ENCODE peak calls at places on chromosomes 6 and 20, in nine cellular contexts. W is BE2C, A is GM10248, S is tibial artery, X is NB4, Y is AG04450, R is left lung, U is adrenal gland, B is H1. T is an unnamed sample.
A peak's percentile ranks its signal among the peaks of the same experiment; 100 is the strongest.

GRCh38 chr6:28695671-28696537 is 170.2 kb downstream of the GPX5 start:
- DNase-seq in U (no peak), B (no peak), A (no peak), Y (no peak), R (no peak), S (no peak), X (no peak), W (peak; percentile 29), T (no peak)

GRCh38 chr6:53530346-53530745 is 14.6 kb downstream of the GCLC start:
- DNase-seq in U (peak; percentile 42), Y (no peak), B (no peak), W (no peak), X (no peak), A (no peak), S (no peak), R (no peak), T (no peak)

GRCh38 chr6:144922120-144922722 is 637.1 kb downstream of the UTRN start:
- DNase-seq in Y (no peak), X (no peak), W (peak; percentile 24), S (no peak), U (no peak), A (no peak), R (no peak), B (no peak), T (peak; percentile 4)

GRCh38 chr6:51854876-51855275 is 232.5 kb downstream of the PKHD1 start:
- DNase-seq in R (peak; percentile 41), W (no peak), U (no peak), X (no peak), Y (no peak), S (no peak), A (no peak), B (peak; percentile 48), T (no peak)

GRCh38 chr6:139323511-139324445 is 32.0 kb upstream of the TXLNB start:
- DNase-seq in X (peak; percentile 97), W (peak; percentile 30), U (peak; percentile 76), R (no peak), S (peak; percentile 66), B (peak; percentile 56), Y (peak; percentile 30), A (peak; percentile 31), T (peak; percentile 84)

GRCh38 chr20:35093245-35093884 is 758 bp upstream of the TRPC4AP start:
- DNase-seq in U (no peak), X (peak; percentile 89), B (no peak), S (no peak), A (no peak), R (no peak), Y (no peak), W (no peak), T (peak; percentile 59)

GRCh38 chr6:109373762-109374161 is 8.5 kb downstream of the CD164 start:
- DNase-seq in U (no peak), W (no peak), B (no peak), X (no peak), Y (no peak), S (no peak), R (no peak), A (peak; percentile 36), T (no peak)

GRCh38 chr6:142300758-142301251 is 1.0 kb upstream of the ADGRG6 start:
- DNase-seq in W (no peak), X (no peak), U (no peak), A (no peak), B (no peak), Y (no peak), S (no peak), R (peak; percentile 30), T (peak; percentile 94)

GRCh38 chr20:18176318-18176785 is 38.7 kb downstream of the KAT14 start:
- DNase-seq in Y (no peak), X (peak; percentile 49), B (peak; percentile 51), A (no peak), U (no peak), S (no peak), W (no peak), R (no peak), T (no peak)

GRCh38 chr20:32626859-32627636 is 41.9 kb upstream of the NOL4L start:
- DNase-seq in B (no peak), R (no peak), X (peak; percentile 64), Y (no peak), A (no peak), W (peak; percentile 62), S (no peak), U (no peak), T (no peak)

GRCh38 chr6:85452441-85452881 is 2.6 kb downstream of the NT5E start:
- DNase-seq in W (no peak), A (no peak), U (no peak), R (no peak), B (no peak), S (no peak), Y (peak; percentile 77), X (no peak), T (no peak)

GRCh38 chr20:20010639-20011500 is 6.3 kb upstream of the NAA20 start:
- DNase-seq in Y (peak; percentile 56), B (no peak), W (no peak), S (no peak), U (no peak), A (no peak), R (no peak), X (no peak), T (peak; percentile 77)

GRCh38 chr6:167567142-167568033 is 242.5 kb downstream of the TTLL2 start:
- DNase-seq in A (no peak), B (no peak), R (peak; percentile 51), U (peak; percentile 15), S (no peak), X (no peak), W (no peak), Y (no peak), T (peak; percentile 4)

GRCh38 chr6:42099340-42100028 is 42.9 kb downstream of the C6orf132 start:
- DNase-seq in B (no peak), R (peak; percentile 82), S (no peak), W (no peak), X (no peak), Y (no peak), U (peak; percentile 83), A (no peak), T (peak; percentile 78)

DNA sequence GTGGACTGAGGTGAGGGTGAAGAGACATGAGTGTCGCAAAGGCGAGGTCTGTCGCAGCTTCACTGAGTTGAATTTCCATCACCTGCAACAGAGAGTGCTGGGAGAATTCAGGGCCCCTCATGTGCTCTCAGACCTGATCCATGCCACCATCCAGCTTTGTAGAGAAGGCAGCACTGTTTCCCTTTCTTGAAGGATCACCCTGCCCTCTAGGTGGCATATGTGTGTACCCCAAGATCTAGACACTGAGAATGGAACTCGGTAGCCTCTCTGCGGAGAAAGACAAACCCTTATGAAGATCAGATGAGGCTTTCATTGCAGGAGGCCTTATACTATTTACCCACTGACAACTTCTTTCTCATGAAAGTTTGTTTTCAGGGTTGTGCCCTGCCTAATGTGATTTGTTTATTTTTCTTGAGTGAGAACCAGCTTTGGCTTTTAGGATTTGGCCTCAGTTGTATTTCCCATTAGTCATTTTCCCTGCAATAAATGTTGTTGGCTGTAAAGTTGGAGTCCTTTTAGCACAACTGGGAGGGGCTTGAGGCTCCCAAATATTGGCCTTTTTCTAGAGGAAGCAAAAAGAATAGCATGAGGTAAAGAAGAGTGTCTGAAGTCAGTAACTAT is 811.3 kb downstream of the DHX35 start:
- DNase-seq in U (no peak), X (no peak), A (no peak), B (no peak), W (no peak), R (no peak), S (no peak), Y (no peak), T (no peak)
- TF ChIP-seq CTCF in U (no peak), X (peak; percentile 18), A (no peak), B (no peak), W (no peak), R (no peak), S (no peak), Y (no peak), T (no peak)

DNA sequence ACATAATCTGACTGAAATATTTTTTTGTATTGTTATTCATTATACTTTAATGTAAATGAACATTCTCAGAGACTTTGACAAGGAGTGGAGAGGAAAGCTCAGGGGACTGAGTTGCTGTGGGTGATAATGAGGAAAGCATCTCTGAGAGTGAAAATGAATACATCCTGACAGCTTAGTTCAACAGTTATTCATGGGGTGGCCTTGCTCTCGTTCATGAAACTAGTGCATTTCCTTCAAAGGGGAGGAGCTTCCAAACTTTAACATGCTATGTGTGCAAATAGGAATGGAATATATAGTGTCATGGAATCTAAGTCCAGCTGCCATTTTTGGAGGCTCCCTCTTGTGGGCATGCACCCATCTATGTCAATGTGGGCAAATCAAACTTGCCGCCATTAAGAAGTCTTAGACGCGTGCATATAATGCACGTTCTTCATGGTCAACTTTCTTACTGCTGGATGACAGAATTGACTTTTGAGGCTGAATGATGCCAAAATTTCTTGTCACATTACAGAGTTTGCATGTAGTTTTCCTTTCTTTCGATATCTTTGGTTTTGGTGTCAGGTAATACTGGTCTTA is 124.3 kb upstream of the TMEM170B start:
- DNase-seq in S (no peak), U (no peak), X (peak; percentile 20), Y (no peak), R (no peak), B (no peak), A (no peak), W (no peak), T (no peak)
- TF ChIP-seq CTCF in S (no peak), U (no peak), X (no peak), Y (no peak), R (no peak), B (no peak), A (peak; percentile 1), W (no peak), T (peak; percentile 36)

DNA sequence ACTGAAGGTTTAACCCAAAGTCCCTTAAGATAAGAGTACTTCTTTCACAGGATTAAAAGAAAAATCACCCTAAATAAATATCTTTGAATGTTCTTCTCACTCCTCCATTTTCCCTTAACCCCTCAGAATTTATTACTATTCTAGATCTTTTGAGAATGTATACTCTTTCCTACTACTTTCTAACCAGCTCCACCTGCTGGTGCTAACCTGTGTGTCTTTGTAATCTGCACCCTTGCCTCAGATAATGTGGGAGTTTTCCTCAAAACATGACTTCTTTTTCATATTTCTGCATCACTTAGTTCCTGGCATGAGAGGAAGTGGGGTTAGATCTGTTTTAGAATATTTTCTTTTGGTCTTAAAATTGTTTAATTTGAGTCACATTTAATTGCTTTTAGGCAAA is 394.2 kb downstream of the BMP2 start:
- DNase-seq in R (no peak), W (no peak), B (no peak), X (peak; percentile 41), Y (no peak), S (no peak), U (no peak), A (no peak), T (peak; percentile 51)
- TF ChIP-seq CTCF in R (no peak), W (no peak), B (no peak), X (peak; percentile 53), Y (no peak), S (no peak), U (peak; percentile 30), A (no peak), T (peak; percentile 60)

DNA sequence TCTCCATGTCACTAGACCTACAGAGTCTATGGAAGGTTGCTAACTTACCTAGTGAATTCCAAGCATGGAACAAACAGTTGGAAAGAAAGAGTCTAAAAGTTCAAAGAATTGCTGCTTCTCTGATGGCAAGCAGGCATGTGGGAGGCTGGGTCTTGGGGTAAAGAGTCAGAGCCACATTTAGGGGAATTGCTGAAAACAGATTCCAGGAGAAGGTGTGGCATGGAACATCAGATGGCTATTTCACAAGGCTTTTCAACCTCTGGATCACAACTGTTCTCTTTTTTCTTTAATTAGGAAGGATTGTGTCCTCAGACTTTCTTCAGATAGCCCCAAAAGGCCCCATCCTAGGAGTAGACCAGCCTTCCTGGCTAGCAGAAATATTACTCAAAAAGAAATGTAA is 601.5 kb downstream of the MAFB start:
- DNase-seq in R (no peak), U (no peak), W (no peak), S (no peak), B (no peak), Y (no peak), A (no peak), X (no peak), T (no peak)
- TF ChIP-seq CTCF in R (no peak), U (no peak), W (no peak), S (no peak), B (no peak), Y (no peak), A (no peak), X (no peak), T (no peak)

T was measured in PC-3.